ENCODE peak calls at places on chromosomes 7 and 10, in ten cellular contexts. T is NCI-H1105 treated with DMSO at 0.1 percent for 48 hours; W is activated naive CD4-positive, alpha-beta T cell; R is H9; S is cardiac muscle cell; H is astrocyte of the spinal cord; E is heart left ventricle; Q is Kasumi-1; P is stimulated activated CD4-positive, alpha-beta T cell treated with anti-CD3 and anti-CD28 coated beads, Interleukin-2, amount 100 ng/mL, for 24 hours; O is coronary artery. N is an unnamed sample.

GRCh38 chr7:36905836-36906235 is 181.5 kb upstream of the AOAH start:
- DNase-seq in T (no peak), S (no peak), E (no peak), R (no peak), W (no peak), H (no peak), O (no peak), P (no peak), Q (no peak), N (no peak)

GRCh38 chr10:63713191-63714144 is 192.3 kb downstream of the REEP3 start:
- DNase-seq in Q (no peak), P (no peak), S (peak), E (peak), R (peak), T (peak), W (no peak), O (no peak), H (peak), N (no peak)

GRCh38 chr7:143435266-143435665 is 8.0 kb upstream of the TAS2R60 start:
- DNase-seq in W (no peak), S (no peak), T (no peak), P (no peak), H (no peak), R (no peak), Q (no peak), O (no peak), E (no peak), N (no peak)

GRCh38 chr7:21371371-21371770 is 56.5 kb upstream of the SP4 start:
- DNase-seq in P (no peak), R (no peak), W (no peak), H (no peak), T (no peak), O (no peak), Q (no peak), E (no peak), S (no peak), N (no peak)

GRCh38 chr10:116147162-116147906 is 125.7 kb downstream of the GFRA1 start:
- DNase-seq in E (no peak), Q (no peak), W (no peak), R (no peak), S (no peak), H (no peak), T (no peak), P (no peak), O (no peak), N (no peak)

GRCh38 chr7:138934861-138935260 is 46.3 kb downstream of the KIAA1549 start:
- DNase-seq in Q (no peak), W (no peak), E (no peak), P (no peak), O (peak), R (no peak), H (peak), T (no peak), S (peak), N (no peak)

GRCh38 chr10:122307669-122308486 is 36.8 kb downstream of the BTBD16 start:
- DNase-seq in W (no peak), Q (no peak), T (no peak), P (no peak), E (peak), O (peak), H (peak), R (no peak), S (peak), N (no peak)

GRCh38 chr7:26696978-26697377 is 167.4 kb downstream of the SKAP2 start:
- DNase-seq in Q (no peak), H (no peak), S (no peak), R (no peak), T (no peak), P (no peak), E (no peak), W (no peak), O (no peak), N (no peak)

GRCh38 chr7:205117-206010 is 13.0 kb downstream of the FAM20C start:
- DNase-seq in Q (no peak), S (no peak), H (no peak), E (no peak), W (no peak), R (no peak), P (no peak), O (no peak), T (no peak), N (peak)

GRCh38 chr10:62924344-62924748 is 108.2 kb upstream of the EGR2 start:
- DNase-seq in T (peak), W (no peak), H (no peak), E (no peak), P (no peak), S (no peak), Q (no peak), O (no peak), R (peak), N (no peak)

GRCh38 chr10:55897436-55897835 is 463.6 kb downstream of the ZWINT start:
- DNase-seq in S (no peak), T (no peak), Q (no peak), W (no peak), E (no peak), P (no peak), O (no peak), H (no peak), R (peak), N (no peak)

GRCh38 chr7:91713669-91714068 is 166.8 kb downstream of the MTERF1 start:
- DNase-seq in O (no peak), T (no peak), E (no peak), Q (no peak), H (no peak), W (no peak), S (no peak), P (no peak), R (no peak), N (no peak)

GRCh38 chr7:157440346-157441022 is 103.7 kb downstream of the DNAJB6 start:
- DNase-seq in P (no peak), R (no peak), T (no peak), Q (no peak), E (no peak), W (no peak), S (no peak), O (no peak), H (no peak), N (no peak)

GRCh38 chr10:82813856-82814255 is 938.9 kb downstream of the NRG3 start:
- DNase-seq in T (peak), S (no peak), P (no peak), W (no peak), E (no peak), R (no peak), H (peak), O (no peak), Q (no peak), N (no peak)

GRCh38 chr10:8301831-8302230 is 247.3 kb downstream of the GATA3 start:
- DNase-seq in S (no peak), R (no peak), O (no peak), Q (no peak), W (no peak), E (no peak), H (no peak), T (no peak), P (no peak), N (no peak)

GRCh38 chr7:134619627-134620331 is 26.9 kb upstream of the BPGM start:
- DNase-seq in O (no peak), Q (no peak), T (no peak), S (peak), H (peak), R (no peak), P (no peak), E (no peak), W (no peak), N (no peak)

GRCh38 chr10:48288661-48289060 is 14.2 kb upstream of the FRMPD2 start:
- DNase-seq in Q (no peak), H (peak), O (no peak), P (no peak), R (no peak), S (no peak), E (no peak), T (no peak), W (no peak), N (no peak)

GRCh38 chr10:63673246-63673645 is 152.0 kb downstream of the REEP3 start:
- DNase-seq in T (no peak), W (no peak), R (no peak), E (no peak), P (no peak), Q (no peak), S (no peak), H (no peak), O (no peak), N (no peak)

GRCh38 chr7:135923700-135924261 is 53.4 kb downstream of the MTPN start:
- DNase-seq in S (peak), P (no peak), Q (no peak), R (no peak), W (no peak), E (no peak), T (no peak), H (peak), O (no peak), N (no peak)

GRCh38 chr10:26721561-26721960 is 24.1 kb downstream of the PDSS1 start:
- DNase-seq in Q (no peak), E (no peak), W (no peak), H (no peak), S (no peak), T (no peak), O (no peak), P (no peak), R (no peak), N (no peak)

GRCh38 chr7:12090757-12091134 is 120.3 kb upstream of the TMEM106B start:
- DNase-seq in O (no peak), Q (no peak), W (no peak), P (no peak), H (no peak), T (no peak), R (no peak), E (peak), S (peak), N (no peak)

GRCh38 chr7:94055963-94056362 is 51.8 kb upstream of the BET1 start:
- DNase-seq in S (no peak), O (no peak), P (no peak), T (no peak), Q (no peak), R (no peak), E (no peak), W (no peak), H (peak), N (no peak)

GRCh38 chr10:77571490-77571889 is 66.1 kb downstream of the KCNMA1 start:
- DNase-seq in W (no peak), P (no peak), E (no peak), S (no peak), H (no peak), Q (no peak), O (no peak), T (peak), R (no peak), N (no peak)

GRCh38 chr10:89668391-89669180 is 23.5 kb upstream of the PANK1 start:
- DNase-seq in O (no peak), R (no peak), S (no peak), Q (no peak), W (no peak), E (no peak), P (no peak), T (no peak), H (no peak), N (no peak)

GRCh38 chr7:95526128-95526738 is 40.5 kb downstream of the ASB4 start:
- DNase-seq in T (no peak), W (no peak), E (no peak), R (no peak), P (no peak), S (no peak), H (no peak), O (no peak), Q (no peak), N (no peak)

GRCh38 chr10:380313-380955 is 245.2 kb downstream of the ZMYND11 start:
- DNase-seq in E (no peak), O (no peak), W (no peak), S (peak), P (no peak), H (peak), Q (no peak), R (no peak), T (no peak), N (no peak)

GRCh38 chr10:96292971-96293909 is 11.0 kb upstream of the DNTT start:
- DNase-seq in H (peak), Q (peak), P (no peak), O (no peak), W (no peak), E (no peak), T (peak), S (peak), R (no peak), N (no peak)